ENCODE peak calls at places on chromosome 2, in four cellular contexts. D is A549, G is K562, Q is HepG2. I is an unnamed sample.

GRCh38 chr2:36733215-36733614 is 36.7 kb downstream of the VIT start:
- DNase-seq in D (no peak), G (no peak), Q (no peak), I (no peak)

GRCh38 chr2:238866656-238867277 is 18.9 kb downstream of the TWIST2 start:
- DNase-seq in D (no peak), G (no peak), Q (no peak), I (no peak)

GRCh38 chr2:25543939-25544338 is 129.4 kb downstream of the DTNB start:
- DNase-seq in D (no peak), G (no peak), Q (no peak), I (no peak)

GRCh38 chr2:86274265-86274917 is 63.0 kb downstream of the REEP1 start:
- DNase-seq in D (peak), G (no peak), Q (no peak), I (no peak)

GRCh38 chr2:101616411-101616810 is 81.1 kb upstream of the MAP4K4 start:
- DNase-seq in D (no peak), G (no peak), Q (no peak), I (no peak)

GRCh38 chr2:25499157-25499556 is 157.4 kb upstream of the DNMT3A start:
- DNase-seq in D (no peak), G (no peak), Q (no peak), I (no peak)

GRCh38 chr2:24164416-24164973 is 10.4 kb upstream of the FAM228A start:
- DNase-seq in D (peak), G (peak), Q (peak), I (peak)

GRCh38 chr2:171516793-171517192 is 5.5 kb upstream of the CYBRD1 start:
- DNase-seq in D (no peak), G (no peak), Q (no peak), I (no peak)

GRCh38 chr2:150462772-150463171 is 24.7 kb downstream of the RND3 start:
- DNase-seq in D (no peak), G (no peak), Q (no peak), I (no peak)

GRCh38 chr2:219059725-219060682 is 717 bp downstream of the IHH start:
- DNase-seq in D (no peak), G (no peak), Q (no peak), I (peak)

GRCh38 chr2:212777020-212777491 is 238.5 kb upstream of the ERBB4 start:
- DNase-seq in D (peak), G (no peak), Q (peak), I (no peak)

GRCh38 chr2:200944467-200945394 is 18.7 kb downstream of the ORC2 start:
- DNase-seq in D (peak), G (no peak), Q (peak), I (no peak)

GRCh38 chr2:216880509-216881184 is 20.8 kb upstream of the TNP1 start:
- DNase-seq in D (no peak), G (peak), Q (no peak), I (no peak)

GRCh38 chr2:188512456-188512855 is 220.8 kb downstream of the GULP1 start:
- DNase-seq in D (peak), G (no peak), Q (peak), I (no peak)

GRCh38 chr2:127640082-127641072 is 5.6 kb upstream of the GPR17 start:
- DNase-seq in D (no peak), G (peak), Q (peak), I (peak)

GRCh38 chr2:151777911-151778310 is 43.6 kb upstream of the NEB start:
- DNase-seq in D (no peak), G (no peak), Q (no peak), I (no peak)

GRCh38 chr2:229879551-229879950 is 42.3 kb downstream of the TRIP12 start:
- DNase-seq in D (no peak), G (no peak), Q (no peak), I (no peak)

GRCh38 chr2:146734042-146734715 is 1110.7 kb upstream of the ACVR2A start:
- DNase-seq in D (peak), G (peak), Q (peak), I (no peak)

GRCh38 chr2:181573140-181573736 is 83.7 kb downstream of the CERKL start:
- DNase-seq in D (peak), G (no peak), Q (peak), I (no peak)

GRCh38 chr2:197130318-197130717 is 180.3 kb downstream of the ANKRD44 start:
- DNase-seq in D (no peak), G (no peak), Q (no peak), I (no peak)

GRCh38 chr2:189555243-189555642 is 25.3 kb downstream of the SLC40A1 start:
- DNase-seq in D (no peak), G (no peak), Q (peak), I (no peak)

GRCh38 chr2:238499731-238500570 is 73.2 kb downstream of the ASB1 start:
- DNase-seq in D (no peak), G (no peak), Q (no peak), I (no peak)

GRCh38 chr2:43852196-43852730 is 13.5 kb downstream of the ABCG8 start:
- DNase-seq in D (no peak), G (peak), Q (no peak), I (no peak)

GRCh38 chr2:45741451-45741850 is 90.0 kb downstream of the PRKCE start:
- DNase-seq in D (no peak), G (no peak), Q (no peak), I (no peak)

GRCh38 chr2:181371782-181372292 is 85.3 kb upstream of the ITGA4 start:
- DNase-seq in D (no peak), G (no peak), Q (no peak), I (no peak)

GRCh38 chr2:201980389-201980821 is 53.2 kb upstream of the FZD7 start:
- DNase-seq in D (no peak), G (no peak), Q (no peak), I (no peak)
- TF ChIP-seq HMGXB4 in D (no peak), G (no peak), Q (no peak), I (no peak)

DNA sequence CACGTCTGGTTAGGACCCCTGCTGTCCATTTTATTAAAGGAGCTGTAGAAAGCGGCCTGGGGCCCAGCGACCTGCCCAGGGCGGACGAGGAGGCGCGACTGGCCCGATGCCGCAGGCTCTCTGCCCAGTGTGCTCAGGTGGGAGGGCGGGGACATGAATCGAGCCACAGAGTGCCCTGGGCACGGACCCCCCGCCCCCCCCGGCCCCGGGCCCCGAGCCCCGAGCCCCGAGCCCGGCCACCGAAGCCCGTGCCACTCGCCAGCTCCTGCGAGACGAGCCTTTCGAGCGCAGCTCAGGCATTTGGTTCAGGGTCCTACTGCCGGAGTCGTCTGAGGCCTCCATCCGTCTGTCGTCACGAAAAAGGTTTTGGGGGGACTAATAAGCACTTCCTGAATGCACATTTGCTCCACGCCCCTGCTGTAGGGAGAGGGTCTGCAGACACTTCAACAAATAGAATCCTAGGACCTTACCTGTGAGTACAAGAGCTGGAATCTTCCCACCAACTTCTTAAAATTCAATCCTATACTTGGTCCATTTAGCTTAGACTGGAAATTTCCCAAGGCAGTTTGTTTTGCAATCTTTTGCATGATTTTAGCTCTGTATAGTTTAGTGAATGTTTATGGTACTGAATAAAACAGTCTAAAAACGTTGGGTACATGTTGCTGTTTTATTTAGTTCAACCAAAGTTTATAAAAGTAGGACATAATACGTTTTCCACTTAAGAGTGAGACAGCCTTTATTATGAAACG is 665 bp upstream of the ADAM17 start:
- DNase-seq in D (peak), G (no peak), Q (no peak), I (no peak)
- TF ChIP-seq HMGXB4 in D (no peak), G (no peak), Q (no peak), I (no peak)

GRCh38 chr2:236674646-236675045 is 105.0 kb downstream of the ACKR3 start:
- DNase-seq in D (no peak), G (no peak), Q (no peak), I (no peak)
- TF ChIP-seq HMGXB4 in D (no peak), G (no peak), Q (no peak), I (no peak)

GRCh38 chr2:10864888-10865551 is 46.7 kb upstream of the KCNF1 start:
- DNase-seq in D (no peak), G (no peak), Q (no peak), I (no peak)
- TF ChIP-seq HMGXB4 in D (no peak), G (no peak), Q (no peak), I (no peak)